ENCODE peak calls at places on chromosomes 4 and X, in seven cellular contexts. F, W, H, S, D, C and R are unnamed samples.

GRCh38 chrX:32877592-32877991 is 333.8 kb downstream of the DMD start:
- DNase-seq in C (no peak), H (no peak), F (no peak), W (no peak), S (no peak), D (no peak), R (no peak)

GRCh38 chr4:162162672-162163071 is 1.1 kb downstream of the FSTL5 start:
- DNase-seq in F (no peak), W (no peak), S (no peak), H (no peak), D (no peak), C (no peak), R (no peak)

GRCh38 chr4:110310795-110311194 is 112.4 kb upstream of the ELOVL6 start:
- DNase-seq in H (peak), D (no peak), F (no peak), C (no peak), W (no peak), S (no peak), R (no peak)

GRCh38 chr4:38368612-38369011 is 295.4 kb upstream of the KLF3 start:
- DNase-seq in H (peak), W (no peak), D (no peak), F (no peak), C (no peak), S (no peak), R (no peak)

GRCh38 chrX:25519258-25519657 is 503.5 kb upstream of the ARX start:
- DNase-seq in W (no peak), S (no peak), D (no peak), F (no peak), H (no peak), C (no peak), R (no peak)

GRCh38 chr4:23770011-23770410 is 119.8 kb downstream of the PPARGC1A start:
- DNase-seq in S (no peak), F (no peak), D (no peak), W (no peak), C (no peak), H (peak), R (no peak)

GRCh38 chrX:13293700-13294099 is 26.2 kb downstream of the ATXN3L start:
- DNase-seq in C (no peak), W (no peak), S (no peak), D (no peak), F (peak), H (no peak), R (no peak)

GRCh38 chrX:66601522-66601921 is 37.4 kb downstream of the EDA2R start:
- DNase-seq in C (no peak), S (no peak), D (no peak), W (no peak), F (no peak), H (no peak), R (no peak)

GRCh38 chrX:103518571-103518970 is 718 bp downstream of the RAB40A start:
- DNase-seq in C (no peak), W (no peak), H (peak), F (no peak), S (no peak), D (no peak), R (no peak)

GRCh38 chrX:34379891-34380290 is 247.8 kb upstream of the FAM47A start:
- DNase-seq in C (no peak), F (no peak), W (no peak), S (no peak), D (no peak), H (peak), R (no peak)

GRCh38 chr4:163554870-163555465 is 60.5 kb downstream of the TMA16 start:
- DNase-seq in W (no peak), H (peak), S (no peak), F (peak), D (no peak), C (no peak), R (no peak)

GRCh38 chrX:38205037-38205436 is 15.6 kb downstream of the SRPX start:
- DNase-seq in F (no peak), S (no peak), H (no peak), D (no peak), C (no peak), W (no peak), R (no peak)

GRCh38 chr4:25402521-25402920 is 25.5 kb downstream of the ANAPC4 start:
- DNase-seq in F (no peak), D (no peak), W (no peak), S (no peak), H (no peak), C (no peak), R (no peak)

GRCh38 chrX:53227224-53227765 is 2.3 kb upstream of the KDM5C start:
- DNase-seq in C (peak), W (no peak), H (no peak), F (no peak), S (no peak), D (no peak), R (no peak)

GRCh38 chr4:17232575-17233253 is 279.2 kb downstream of the QDPR start:
- DNase-seq in F (no peak), S (no peak), W (no peak), H (peak), C (no peak), D (no peak), R (no peak)

GRCh38 chr4:112636688-112637551 is at the start of the genes LARP7 and ZGRF1:
- DNase-seq in H (peak), C (peak), S (peak), D (peak), F (peak), W (peak), R (peak)

GRCh38 chr4:88630756-88631155 is 38.5 kb downstream of the HERC3 start:
- DNase-seq in W (no peak), F (no peak), C (no peak), D (no peak), S (no peak), H (peak), R (no peak)

GRCh38 chr4:43822621-43823020 is 626.0 kb downstream of the KCTD8 start:
- DNase-seq in F (no peak), D (no peak), W (no peak), S (no peak), C (no peak), H (no peak), R (no peak)

GRCh38 chr4:38084984-38085383 is 124.8 kb downstream of the PTTG2 start:
- DNase-seq in H (peak), D (no peak), S (no peak), W (no peak), F (no peak), C (no peak), R (no peak)

GRCh38 chr4:113411496-113411938 is 350.0 kb downstream of the CAMK2D start:
- DNase-seq in H (peak), F (no peak), C (no peak), S (no peak), D (no peak), W (no peak), R (no peak)

GRCh38 chrX:138765061-138765460 is 53.5 kb upstream of the FGF13 start:
- DNase-seq in W (no peak), H (peak), D (no peak), C (no peak), S (no peak), F (no peak), R (no peak)

GRCh38 chr4:2793920-2794706 is 1.2 kb downstream of the SH3BP2 start:
- DNase-seq in D (no peak), H (no peak), C (peak), F (no peak), W (peak), S (peak), R (no peak)

GRCh38 chr4:155419266-155419665 is 42.5 kb upstream of the MAP9 start:
- DNase-seq in W (no peak), S (no peak), F (no peak), D (no peak), H (peak), C (no peak), R (no peak)

GRCh38 chr4:102959503-102959902 is 60.0 kb downstream of the SLC9B1 start:
- DNase-seq in D (no peak), F (no peak), H (no peak), S (no peak), W (no peak), C (no peak), R (no peak)

GRCh38 chrX:115602729-115603389 is 41.9 kb downstream of the PLS3 start:
- DNase-seq in F (peak), D (no peak), S (no peak), W (no peak), C (no peak), H (no peak), R (no peak)

GRCh38 chr4:76546282-76547166 is 111.5 kb downstream of the SHROOM3 start:
- DNase-seq in C (no peak), H (peak), W (no peak), F (no peak), D (no peak), S (no peak), R (no peak)

GRCh38 chr4:46878641-46879040 is 30.4 kb downstream of the COX7B2 start:
- DNase-seq in W (no peak), F (no peak), S (no peak), C (no peak), D (no peak), H (no peak), R (no peak)